ENCODE peak calls at places on chromosomes 4 and X, in four cellular contexts. W is ACHN, N is iris pigment epithelial cell, X is HT1080. C is an unnamed sample.
A peak's percentile ranks its signal among the peaks of the same experiment; 100 is the strongest.

GRCh38 chr4:181528570-181529184 is 714.5 kb upstream of the TENM3 start:
- DNase-seq in W (peak; percentile 77), X (peak; percentile 67), N (peak; percentile 61), C (peak; percentile 51)

GRCh38 chr4:109877400-109877799 is 29.5 kb downstream of the LRIT3 start:
- DNase-seq in W (no peak), X (no peak), N (no peak), C (no peak)

GRCh38 chr4:79044260-79044659 is 105.0 kb upstream of the PAQR3 start:
- DNase-seq in W (no peak), N (no peak), X (no peak), C (peak; percentile 5)

GRCh38 chrX:70166601-70167590 is 10.4 kb upstream of the DGAT2L6 start:
- DNase-seq in N (peak; percentile 80), X (peak; percentile 86), W (peak; percentile 75), C (peak; percentile 70)

GRCh38 chr4:103429283-103429682 is 231.1 kb upstream of the CENPE start:
- DNase-seq in W (peak; percentile 6), X (peak; percentile 20), N (no peak), C (no peak)

GRCh38 chrX:149949743-149950436 is 11.6 kb upstream of the EOLA2 start:
- DNase-seq in W (no peak), X (no peak), N (peak; percentile 8), C (no peak)

GRCh38 chr4:8769645-8770517 is 101.8 kb downstream of the HMX1 start:
- DNase-seq in W (no peak), X (no peak), N (no peak), C (no peak)

GRCh38 chr4:165874072-165874798 is 1.2 kb downstream of the TLL1 start:
- DNase-seq in W (no peak), X (no peak), N (no peak), C (peak; percentile 14)

GRCh38 chr4:159146454-159146853 is 43.6 kb downstream of the RAPGEF2 start:
- DNase-seq in X (no peak), W (no peak), N (peak; percentile 30), C (no peak)

C was measured in mesenchymal stem cell.